ENCODE peak calls at places on chromosomes 16 and 17, in four cellular contexts. One of them, this sample, is unnamed.

GRCh38 chr17:42989726-42990652 is 8.2 kb upstream of the RPL27 start:
- DNase-seq in K562: no peak
- DNase-seq in HepG2: peak
- DNase-seq in GM12878: no peak
- DNase-seq in this sample: no peak

GRCh38 chr17:39576187-39576586 is 31.5 kb downstream of the NEUROD2 start:
- DNase-seq in HepG2: peak
- DNase-seq in GM12878: no peak
- DNase-seq in K562: no peak
- DNase-seq in this sample: no peak

GRCh38 chr16:57304169-57305061 is 19.9 kb upstream of the PLLP start:
- DNase-seq in GM12878: peak
- DNase-seq in HepG2: peak
- DNase-seq in K562: no peak
- DNase-seq in this sample: no peak

GRCh38 chr17:2975469-2975958 is 87.9 kb downstream of the OR1D5 start:
- DNase-seq in GM12878: no peak
- DNase-seq in K562: no peak
- DNase-seq in HepG2: peak
- DNase-seq in this sample: no peak

GRCh38 chr16:27434141-27435051 is 32.4 kb downstream of the IL21R start:
- DNase-seq in HepG2: no peak
- DNase-seq in GM12878: no peak
- DNase-seq in K562: no peak
- DNase-seq in this sample: peak

GRCh38 chr17:27306276-27306820 is 12.4 kb downstream of the WSB1 start:
- DNase-seq in GM12878: no peak
- DNase-seq in HepG2: no peak
- DNase-seq in K562: no peak
- DNase-seq in this sample: no peak

GRCh38 chr17:61218438-61218837 is 181.2 kb upstream of the TBX2 start:
- DNase-seq in HepG2: no peak
- DNase-seq in GM12878: no peak
- DNase-seq in K562: no peak
- DNase-seq in this sample: no peak

GRCh38 chr16:67151431-67152097 is 766 bp upstream of the B3GNT9 start:
- DNase-seq in GM12878: no peak
- DNase-seq in HepG2: no peak
- DNase-seq in K562: no peak
- DNase-seq in this sample: no peak

GRCh38 chr17:56034120-56034757 is 119.0 kb upstream of the ANKFN1 start:
- DNase-seq in HepG2: no peak
- DNase-seq in GM12878: no peak
- DNase-seq in K562: no peak
- DNase-seq in this sample: no peak

GRCh38 chr17:41734139-41734948 is at the start of gene HAP1:
- DNase-seq in K562: no peak
- DNase-seq in GM12878: no peak
- DNase-seq in HepG2: no peak
- DNase-seq in this sample: peak

GRCh38 chr16:81511371-81511770 is 66.8 kb downstream of the CMIP start:
- DNase-seq in K562: no peak
- DNase-seq in HepG2: peak
- DNase-seq in GM12878: no peak
- DNase-seq in this sample: no peak

GRCh38 chr16:56362057-56362655 is 63.2 kb downstream of the AMFR start:
- DNase-seq in K562: no peak
- DNase-seq in GM12878: no peak
- DNase-seq in HepG2: no peak
- DNase-seq in this sample: no peak

GRCh38 chr17:74925242-74925641 is 1.2 kb downstream of the OTOP2 start:
- DNase-seq in K562: no peak
- DNase-seq in HepG2: no peak
- DNase-seq in GM12878: no peak
- DNase-seq in this sample: no peak

GRCh38 chr17:41793749-41794602 is 7.5 kb upstream of the JUP start:
- DNase-seq in K562: peak
- DNase-seq in GM12878: no peak
- DNase-seq in HepG2: peak
- DNase-seq in this sample: no peak

GRCh38 chr16:85718682-85719081 is 29.9 kb upstream of the GINS2 start:
- DNase-seq in K562: peak
- DNase-seq in GM12878: no peak
- DNase-seq in HepG2: peak
- DNase-seq in this sample: peak

GRCh38 chr17:61248399-61248798 is 151.2 kb upstream of the TBX2 start:
- DNase-seq in K562: no peak
- DNase-seq in GM12878: no peak
- DNase-seq in HepG2: peak
- DNase-seq in this sample: no peak

GRCh38 chr16:84652565-84652964 is 4.3 kb downstream of the KLHL36 start:
- DNase-seq in HepG2: no peak
- DNase-seq in GM12878: no peak
- DNase-seq in K562: no peak
- DNase-seq in this sample: no peak

GRCh38 chr17:82234211-82235055 is 5.6 kb downstream of the SLC16A3 start:
- DNase-seq in HepG2: no peak
- DNase-seq in GM12878: no peak
- DNase-seq in K562: peak
- DNase-seq in this sample: no peak

DNA sequence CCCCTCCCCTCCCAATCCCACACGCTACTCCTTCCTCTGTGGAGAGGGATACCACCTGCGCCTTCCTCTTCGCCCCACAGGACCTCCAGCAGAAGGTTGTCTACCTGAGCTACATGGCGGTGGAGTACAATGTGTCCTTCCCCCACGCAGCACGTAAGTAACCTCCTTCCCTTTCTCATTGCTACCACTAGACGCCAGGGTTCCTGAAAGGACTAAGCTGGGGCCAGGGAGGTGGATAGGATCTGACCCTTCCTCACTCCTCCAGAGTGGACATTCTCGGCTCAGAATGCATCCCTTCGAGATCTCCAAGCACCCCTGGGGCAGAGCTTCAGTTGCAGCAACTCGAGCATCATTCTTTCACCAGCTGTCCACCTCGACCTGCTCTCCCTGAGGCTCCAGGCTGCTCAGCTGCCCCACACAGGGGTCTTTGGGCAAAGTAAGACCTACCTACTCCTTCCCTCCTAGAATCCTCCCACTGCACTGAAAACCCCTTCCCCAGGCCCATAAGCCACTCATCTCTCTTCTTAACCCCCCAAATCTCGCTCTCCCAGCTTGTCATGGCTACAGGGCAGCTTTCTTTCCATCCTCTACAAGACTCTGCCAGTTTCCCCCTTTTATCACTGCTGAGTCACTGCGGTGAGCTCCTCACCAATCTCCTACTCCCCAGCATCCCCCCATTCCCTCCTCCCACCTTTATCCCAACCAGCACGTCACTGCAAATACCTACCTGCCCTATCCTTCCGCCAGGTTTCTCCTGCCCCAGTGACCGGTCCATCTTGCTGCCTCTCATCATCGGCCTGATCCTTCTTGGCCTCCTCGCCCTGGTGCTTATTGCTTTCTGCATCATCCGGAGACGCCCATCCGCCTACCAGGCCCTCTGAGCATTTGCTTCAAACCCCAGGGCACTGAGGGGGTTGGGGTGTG is 1.5 kb downstream of the CD68 start:
- DNase-seq in K562: no peak
- DNase-seq in GM12878: no peak
- DNase-seq in HepG2: no peak
- DNase-seq in this sample: peak
- TF ChIP-seq HDAC2 in K562: peak
- TF ChIP-seq HDAC2 in GM12878: no peak
- TF ChIP-seq HDAC2 in HepG2: no peak
- TF ChIP-seq HDAC2 in this sample: no peak

GRCh38 chr17:57110579-57111367 is 25.7 kb downstream of the AKAP1 start:
- DNase-seq in K562: no peak
- DNase-seq in HepG2: no peak
- DNase-seq in GM12878: no peak
- DNase-seq in this sample: no peak

GRCh38 chr17:57111386-57111785 is 26.3 kb downstream of the AKAP1 start:
- DNase-seq in K562: no peak
- DNase-seq in GM12878: no peak
- DNase-seq in HepG2: no peak
- DNase-seq in this sample: no peak

GRCh38 chr17:57108656-57109392 is 23.8 kb downstream of the AKAP1 start:
- DNase-seq in K562: no peak
- DNase-seq in HepG2: no peak
- DNase-seq in GM12878: no peak
- DNase-seq in this sample: no peak

GRCh38 chr17:57109393-57110151 is 24.5 kb downstream of the AKAP1 start:
- DNase-seq in K562: no peak
- DNase-seq in GM12878: no peak
- DNase-seq in HepG2: no peak
- DNase-seq in this sample: no peak

DNA sequence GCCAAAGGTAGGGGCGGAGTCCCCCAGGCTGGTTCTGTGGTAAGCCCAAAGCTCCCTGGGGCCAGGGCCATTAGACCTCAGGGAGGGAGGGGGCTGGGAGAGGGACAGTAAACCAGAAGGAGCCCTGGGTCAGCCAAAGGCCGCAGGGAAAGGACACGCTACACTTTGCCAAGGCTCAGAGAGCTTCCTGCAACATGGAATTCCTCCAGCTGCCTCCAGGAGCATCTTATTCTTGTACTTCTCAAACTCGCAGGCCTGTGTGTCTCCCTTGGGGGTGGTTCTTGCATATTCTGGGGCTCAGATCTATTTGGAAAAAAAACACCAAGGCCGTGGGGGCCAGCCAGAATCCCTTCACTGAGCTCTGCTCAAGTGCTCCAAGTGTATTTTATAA is 25.1 kb downstream of the AKAP1 start:
- DNase-seq in HepG2: no peak
- DNase-seq in K562: no peak
- DNase-seq in GM12878: no peak
- DNase-seq in this sample: no peak
- TF ChIP-seq POLR2AphosphoS5 in HepG2: no peak
- TF ChIP-seq POLR2AphosphoS5 in K562: no peak
- TF ChIP-seq POLR2AphosphoS5 in GM12878: no peak
- TF ChIP-seq POLR2AphosphoS5 in this sample: no peak

GRCh38 chr17:62630365-62631085 is 3.1 kb downstream of the MRC2 start:
- DNase-seq in HepG2: no peak
- DNase-seq in GM12878: no peak
- DNase-seq in K562: no peak
- DNase-seq in this sample: no peak

GRCh38 chr17:62627904-62628603 is 584 bp downstream of the MRC2 start:
- DNase-seq in HepG2: no peak
- DNase-seq in GM12878: no peak
- DNase-seq in K562: peak
- DNase-seq in this sample: no peak

GRCh38 chr17:62629556-62630364 is 2.3 kb downstream of the MRC2 start:
- DNase-seq in HepG2: no peak
- DNase-seq in GM12878: no peak
- DNase-seq in K562: no peak
- DNase-seq in this sample: no peak

GRCh38 chr17:62627219-62627903 is at the start of gene MRC2:
- DNase-seq in GM12878: no peak
- DNase-seq in K562: peak
- DNase-seq in HepG2: no peak
- DNase-seq in this sample: peak

DNA sequence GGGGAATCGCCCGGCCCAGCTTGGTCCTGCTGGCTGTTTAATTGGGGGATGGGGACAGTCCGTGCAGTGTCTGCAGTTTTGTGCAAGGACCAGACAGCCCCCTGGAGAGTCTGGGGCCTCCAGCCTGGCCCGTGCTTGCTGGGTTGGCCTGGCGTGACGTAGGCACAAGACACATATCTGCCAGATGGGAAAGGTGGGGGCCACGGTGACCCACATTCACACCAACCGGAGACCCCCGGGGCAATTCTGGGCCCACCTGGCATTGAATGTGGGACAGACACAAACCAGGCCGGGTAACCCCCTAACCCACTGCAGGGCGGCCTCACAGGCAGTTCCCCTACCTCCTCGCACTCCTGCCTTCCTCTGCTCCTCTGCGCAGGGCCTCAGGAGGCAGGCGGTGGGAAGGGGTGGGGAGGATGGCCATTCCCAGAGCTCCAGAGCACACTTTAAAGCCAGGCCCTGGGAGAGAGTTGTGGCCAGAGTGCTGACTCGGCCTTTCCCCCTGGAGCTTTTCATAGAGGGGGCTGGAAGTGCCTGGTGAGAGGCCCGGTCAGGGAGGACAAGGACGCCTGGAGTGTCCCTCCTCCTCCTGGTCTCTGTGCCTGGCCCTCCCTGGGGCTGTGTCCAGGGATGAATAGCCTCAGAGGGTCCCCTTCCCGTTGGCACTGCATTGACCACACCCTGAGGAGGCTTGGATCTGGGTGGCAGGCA is 1.5 kb downstream of the MRC2 start:
- DNase-seq in K562: no peak
- DNase-seq in GM12878: no peak
- DNase-seq in HepG2: no peak
- DNase-seq in this sample: peak
- TF ChIP-seq HDAC2 in K562: no peak
- TF ChIP-seq HDAC2 in GM12878: no peak
- TF ChIP-seq HDAC2 in HepG2: no peak
- TF ChIP-seq HDAC2 in this sample: no peak

DNA sequence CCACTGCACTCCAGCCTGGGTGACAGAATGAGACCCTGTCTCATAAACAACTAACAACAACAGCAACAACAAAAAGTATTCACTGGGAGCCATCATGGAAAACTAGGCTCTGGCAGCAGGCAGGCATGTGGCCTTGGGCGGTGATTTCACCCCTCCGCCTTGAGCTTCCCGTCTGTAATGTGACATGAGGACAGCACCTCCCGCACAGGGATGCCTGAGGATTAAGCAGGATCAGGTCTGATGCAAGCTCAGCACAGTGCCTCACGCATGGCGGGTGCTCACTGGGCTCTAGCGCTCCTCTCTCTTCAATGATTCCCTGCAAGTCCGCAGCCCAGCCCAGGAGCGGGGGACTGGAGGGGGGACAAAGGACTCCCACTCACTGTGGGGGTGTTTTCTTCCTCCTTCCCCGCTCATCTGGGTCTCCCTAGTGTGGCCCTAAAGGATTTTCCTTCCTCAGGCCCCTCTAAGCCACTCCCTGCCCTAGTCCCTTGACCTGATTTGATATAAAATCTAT is 2.8 kb downstream of the PLCD3 start:
- DNase-seq in K562: no peak
- DNase-seq in HepG2: peak
- DNase-seq in GM12878: no peak
- DNase-seq in this sample: no peak
- TF ChIP-seq POLR2AphosphoS5 in K562: no peak
- TF ChIP-seq POLR2AphosphoS5 in HepG2: no peak
- TF ChIP-seq POLR2AphosphoS5 in GM12878: no peak
- TF ChIP-seq POLR2AphosphoS5 in this sample: no peak